ENCODE peak calls at places on chromosomes 1 and 21, in ten cellular contexts. R is hepatocyte, A is fibroblast of lung, V is PC-3, S is GM23338, O is neural progenitor cell, I is endothelial cell of umbilical vein, K is astrocyte, E is K562, F is MM.1S. U is an unnamed sample.

GRCh38 chr1:54499097-54500029 is 48.7 kb upstream of the ACOT11 start:
- DNase-seq in R (peak; percentile 78), A (peak; percentile 56), V (peak; percentile 54), S (peak; percentile 90), O (peak; percentile 77), I (peak; percentile 43), K (no peak), E (peak; percentile 54), F (peak; percentile 38), U (peak; percentile 90)

GRCh38 chr21:32484706-32485380 is 72.3 kb downstream of the EVA1C start:
- DNase-seq in R (no peak), A (no peak), V (no peak), S (no peak), O (no peak), I (no peak), K (no peak), E (no peak), F (no peak), U (no peak)

GRCh38 chr21:45332981-45333582 is 45.4 kb upstream of the POFUT2 start:
- DNase-seq in R (no peak), A (no peak), V (no peak), S (no peak), O (no peak), I (no peak), K (no peak), E (no peak), F (no peak), U (no peak)

GRCh38 chr1:182698977-182699672 is 14.7 kb upstream of the RGS8 start:
- DNase-seq in R (no peak), A (no peak), V (no peak), S (no peak), O (no peak), I (no peak), K (no peak), E (no peak), F (no peak), U (no peak)

GRCh38 chr21:26811031-26811430 is 34.2 kb downstream of the ADAMTS1 start:
- DNase-seq in R (no peak), A (no peak), V (no peak), S (no peak), O (no peak), I (no peak), K (no peak), E (no peak), F (no peak), U (no peak)

GRCh38 chr1:18481190-18481920 is 625 bp downstream of the KLHDC7A start:
- DNase-seq in R (no peak), A (no peak), V (no peak), S (no peak), O (no peak), I (no peak), K (no peak), E (no peak), F (no peak), U (no peak)

GRCh38 chr1:10271869-10272268 is 61.5 kb downstream of the KIF1B start:
- DNase-seq in R (no peak), A (no peak), V (no peak), S (no peak), O (no peak), I (no peak), K (no peak), E (no peak), F (no peak), U (no peak)

GRCh38 chr1:151007853-151008243 is 401 bp upstream of the PRUNE1 start:
- DNase-seq in R (no peak), A (no peak), V (no peak), S (peak; percentile 26), O (no peak), I (no peak), K (no peak), E (no peak), F (no peak), U (no peak)

GRCh38 chr21:8989883-8990325 is 1531.5 kb upstream of the TPTE start:
- DNase-seq in R (no peak), A (peak; percentile 61), V (peak; percentile 6), S (peak; percentile 88), O (no peak), I (peak; percentile 15), K (peak; percentile 57), E (peak; percentile 27), F (no peak), U (no peak)

GRCh38 chr1:16006552-16007485 is 2.8 kb downstream of the SRARP start:
- DNase-seq in R (no peak), A (peak; percentile 10), V (peak; percentile 46), S (no peak), O (no peak), I (no peak), K (no peak), E (peak; percentile 66), F (peak; percentile 26), U (peak; percentile 22)

GRCh38 chr21:35575280-35575915 is 484.9 kb downstream of the SETD4 start:
- DNase-seq in R (no peak), A (peak; percentile 97), V (no peak), S (no peak), O (no peak), I (no peak), K (peak; percentile 97), E (no peak), F (no peak), U (no peak)

DNA sequence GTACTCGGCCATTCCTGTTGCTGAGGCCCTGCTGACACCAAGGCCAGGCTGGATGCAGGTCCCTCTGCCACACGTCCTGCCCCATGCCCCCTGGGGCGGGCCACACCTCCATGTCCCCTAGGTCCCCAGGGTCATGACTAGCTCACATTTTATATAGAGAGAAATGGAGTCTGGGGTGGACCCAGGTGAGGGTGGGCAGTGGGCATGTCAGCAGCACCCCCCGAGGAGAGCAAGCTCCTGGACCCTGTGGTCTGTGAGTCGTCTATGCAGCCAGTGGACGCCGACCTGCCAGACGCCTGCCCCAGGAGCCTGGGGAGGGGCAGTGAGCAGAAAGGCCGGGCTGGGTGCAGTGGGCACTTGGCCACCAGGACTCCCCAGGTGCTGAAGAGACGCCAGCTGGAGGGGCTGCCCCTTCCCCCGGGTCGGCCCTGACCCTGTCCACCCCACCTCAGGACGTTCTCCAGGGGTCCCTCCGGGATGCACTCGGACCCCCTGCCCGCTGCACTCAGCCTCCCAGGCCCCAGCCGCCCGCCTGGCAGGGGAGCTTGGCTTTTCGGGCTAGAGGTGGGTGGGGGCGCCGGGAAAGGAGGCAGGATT is 15.9 kb downstream of the SAMD11 start:
- DNase-seq in R (no peak), A (no peak), V (no peak), S (no peak), O (no peak), I (no peak), K (no peak), E (no peak), F (no peak), U (no peak)
- TF ChIP-seq EZH2 in R (no peak), A (no peak), V (no peak), S (no peak), O (no peak), I (no peak), K (no peak), E (no peak), F (no peak), U (no peak)

DNA sequence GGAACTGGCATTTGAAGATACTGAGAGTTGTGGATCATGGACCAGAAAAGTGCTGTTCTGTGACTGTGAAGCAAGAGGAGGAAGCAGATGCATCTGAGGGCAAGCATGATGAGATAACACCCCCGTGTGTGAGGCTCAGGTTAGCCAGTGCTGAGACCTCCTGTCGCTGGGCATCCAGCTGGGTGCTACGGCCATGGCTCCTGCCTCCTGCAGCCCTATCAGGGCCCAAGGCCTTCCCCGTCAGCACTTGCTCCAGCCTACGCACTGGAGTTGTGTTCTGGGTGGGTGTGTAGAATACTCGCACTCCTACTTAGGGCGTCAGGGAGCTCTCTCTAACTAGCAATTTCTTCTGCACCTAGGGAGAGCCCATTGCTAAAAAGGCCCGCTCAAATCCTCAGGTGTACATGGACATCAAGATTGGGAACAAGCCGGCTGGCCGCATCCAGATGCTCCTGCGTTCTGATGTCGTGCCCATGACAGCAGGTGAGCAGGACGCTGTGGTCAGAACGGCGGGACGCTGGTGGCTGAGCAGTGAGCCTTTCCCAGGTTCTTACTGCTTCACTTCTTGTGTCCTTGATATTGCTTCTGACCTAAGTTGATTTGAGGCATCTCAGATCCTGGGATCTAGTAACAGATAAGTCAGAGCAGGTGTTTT is 6.5 kb downstream of the PPIE start:
- DNase-seq in R (no peak), A (no peak), V (no peak), S (no peak), O (no peak), I (no peak), K (no peak), E (no peak), F (no peak), U (no peak)
- H3K36me3 ChIP-seq in R (no peaks in the 10 kb centered on the region), A (peaks cover 9% of the 10 kb centered on the region), V (peaks cover 70% of the 10 kb centered on the region), S (peaks cover 68% of the 10 kb centered on the region), O (peaks cover 5% of the 10 kb centered on the region), I (peaks cover 40% of the 10 kb centered on the region), K (peaks cover 56% of the 10 kb centered on the region), E (peaks cover 95% of the 10 kb centered on the region), F (peaks cover 24% of the 10 kb centered on the region), U (peaks cover 87% of the 10 kb centered on the region)

GRCh38 chr1:173476664-173477285 is 360 bp upstream of the PRDX6 start:
- DNase-seq in R (peak; percentile 95), A (peak; percentile 84), V (peak; percentile 100), S (peak; percentile 97), O (peak; percentile 97), I (peak; percentile 81), K (peak; percentile 73), E (peak; percentile 96), F (peak; percentile 96), U (peak; percentile 91)
- TF ChIP-seq CTCF in R (no peak), A (no peak), V (no peak), S (peak; percentile 32), O (no peak), I (no peak), K (no peak), E (no peak), F (no peak), U (no peak)

GRCh38 chr1:48775817-48776399 is 783 bp downstream of the BEND5 start:
- DNase-seq in R (no peak), A (no peak), V (no peak), S (no peak), O (no peak), I (no peak), K (no peak), E (no peak), F (no peak), U (no peak)
- TF ChIP-seq EZH2 in R (no peak), A (no peak), V (no peak), S (no peak), O (no peak), I (no peak), K (no peak), E (no peak), F (no peak), U (no peak)